ENCODE peak calls at places on chromosome 4, in four cellular contexts. I is stomach, J is testis, T is tibial nerve. Z is an unnamed sample.

GRCh38 chr4:1459081-1459480 is 52.8 kb upstream of the NKX1-1 start:
- DNase-seq in I (peak), J (no peak), T (no peak), Z (no peak)

GRCh38 chr4:143225167-143225566 is 40.5 kb downstream of the USP38 start:
- DNase-seq in I (no peak), J (no peak), T (no peak), Z (no peak)

GRCh38 chr4:72360075-72360474 is 208.9 kb downstream of the ADAMTS3 start:
- DNase-seq in I (no peak), J (no peak), T (no peak), Z (no peak)

GRCh38 chr4:89598602-89599001 is 238.4 kb downstream of the SNCA start:
- DNase-seq in I (no peak), J (no peak), T (no peak), Z (no peak)

GRCh38 chr4:119692001-119692400 is 63.4 kb upstream of the PDE5A start:
- DNase-seq in I (no peak), J (no peak), T (no peak), Z (no peak)

GRCh38 chr4:41921476-41921875 is 13.8 kb upstream of the TMEM33 start:
- DNase-seq in I (no peak), J (no peak), T (no peak), Z (no peak)

GRCh38 chr4:2694691-2695090 is 61.4 kb downstream of the TNIP2 start:
- DNase-seq in I (no peak), J (no peak), T (no peak), Z (no peak)

GRCh38 chr4:122480023-122480422 is 23.5 kb upstream of the IL2 start:
- DNase-seq in I (no peak), J (no peak), T (no peak), Z (no peak)

GRCh38 chr4:80173387-80173786 is 23.9 kb upstream of the PRDM8 start:
- DNase-seq in I (no peak), J (no peak), T (no peak), Z (no peak)

GRCh38 chr4:158809611-158810486 is 41.0 kb downstream of the FNIP2 start:
- DNase-seq in I (no peak), J (peak), T (peak), Z (peak)

GRCh38 chr4:77845400-77845799 is 17.2 kb upstream of the MRPL1 start:
- DNase-seq in I (no peak), J (no peak), T (no peak), Z (no peak)

GRCh38 chr4:1813231-1813630 is 20.1 kb downstream of the FGFR3 start:
- DNase-seq in I (no peak), J (no peak), T (no peak), Z (no peak)

GRCh38 chr4:138919094-138919936 is 96.3 kb upstream of the NOCT start:
- DNase-seq in I (peak), J (peak), T (peak), Z (peak)

GRCh38 chr4:168877779-168878491 is 132.1 kb downstream of the CBR4 start:
- DNase-seq in I (no peak), J (peak), T (peak), Z (no peak)

GRCh38 chr4:23438764-23439163 is 451.1 kb downstream of the PPARGC1A start:
- DNase-seq in I (no peak), J (no peak), T (no peak), Z (no peak)

GRCh38 chr4:135244605-135245146 is 1043.1 kb upstream of the PABPC4L start:
- DNase-seq in I (no peak), J (no peak), T (no peak), Z (no peak)

GRCh38 chr4:59748433-59748832 is 1451.7 kb upstream of the ADGRL3 start:
- DNase-seq in I (no peak), J (no peak), T (no peak), Z (no peak)

GRCh38 chr4:4268753-4269152 is 20.7 kb upstream of the TMEM128 start:
- DNase-seq in I (no peak), J (no peak), T (no peak), Z (no peak)

GRCh38 chr4:4269856-4270255 is 20.1 kb downstream of the LYAR start:
- DNase-seq in I (no peak), J (no peak), T (no peak), Z (no peak)

GRCh38 chr4:4270529-4270928 is 19.4 kb downstream of the LYAR start:
- DNase-seq in I (no peak), J (no peak), T (no peak), Z (no peak)

GRCh38 chr4:4267981-4268380 is 20.0 kb upstream of the TMEM128 start:
- DNase-seq in I (no peak), J (no peak), T (no peak), Z (no peak)

GRCh38 chr4:4269326-4269725 is 20.6 kb downstream of the LYAR start:
- DNase-seq in I (no peak), J (no peak), T (no peak), Z (no peak)
- TF ChIP-seq POLR2A in I (no peak), J (no peak), T (no peak), Z (no peak)

DNA sequence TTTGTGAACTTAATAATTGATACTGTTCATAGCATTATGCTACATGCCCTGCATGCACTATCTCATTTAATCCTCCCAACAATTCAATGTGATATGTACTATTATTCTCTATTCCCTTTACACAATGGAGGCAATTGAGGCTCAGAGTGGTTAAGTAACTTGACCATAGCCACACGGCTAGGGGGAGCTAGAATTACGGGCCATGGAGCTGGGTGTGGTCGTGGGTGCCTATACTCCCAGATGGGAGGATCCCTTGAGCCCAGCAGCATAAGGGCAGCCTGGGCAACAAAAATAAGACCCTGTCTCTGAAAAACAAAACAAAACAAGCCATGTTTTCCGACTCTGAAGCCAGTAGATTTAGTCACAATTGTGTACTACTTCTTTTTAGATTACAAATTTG is 43.7 kb upstream of the PDGFRA start:
- DNase-seq in I (no peak), J (no peak), T (no peak), Z (no peak)
- H3K4me3 ChIP-seq in I (no peak), J (no peak), T (no peak), Z (no peak)

GRCh38 chr4:5574386-5574785 is 134.0 kb downstream of the EVC2 start:
- DNase-seq in I (no peak), J (no peak), T (no peak), Z (no peak)
- TF ChIP-seq CTCF in I (no peak), J (no peak), T (no peak), Z (no peak)

DNA sequence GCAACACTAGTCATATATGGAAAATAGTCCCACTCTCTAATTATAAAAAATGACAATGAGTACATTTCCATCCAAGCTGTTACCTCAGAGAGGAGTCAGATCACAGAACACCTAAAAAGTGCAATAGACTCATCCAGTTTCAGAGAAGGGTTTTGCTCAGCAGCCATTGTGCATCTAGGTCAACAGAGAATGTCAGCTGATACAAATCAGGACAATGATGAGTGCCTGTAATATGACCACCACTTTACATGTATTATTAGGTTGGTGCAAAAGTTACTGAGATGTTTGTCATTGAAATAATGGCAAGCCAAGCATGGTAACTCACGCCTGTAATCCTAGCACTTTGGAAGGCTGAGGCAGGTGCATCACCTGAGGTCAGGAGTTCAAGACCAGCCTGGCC is 164.1 kb upstream of the TTC29 start:
- DNase-seq in I (no peak), J (no peak), T (no peak), Z (no peak)
- TF ChIP-seq POLR2A in I (no peak), J (no peak), T (no peak), Z (no peak)

Z was measured in prostate gland.